ENCODE peak calls at places on chromosomes 12 and 14, in eight cellular contexts. N, H, F, L, Q, M, W and I are unnamed samples.

GRCh38 chr12:90801776-90802175 is 153.2 kb downstream of the CCER1 start:
- DNase-seq in N (no peak), H (no peak), F (no peak), L (no peak), Q (no peak), M (peak), W (no peak), I (no peak)

GRCh38 chr12:89383235-89384049 is 31.1 kb upstream of the DUSP6 start:
- DNase-seq in N (no peak), H (no peak), F (no peak), L (no peak), Q (no peak), M (no peak), W (peak), I (no peak)

GRCh38 chr12:2795291-2796186 is 769 bp downstream of the FKBP4 start:
- DNase-seq in N (peak), H (peak), F (peak), L (peak), Q (peak), M (peak), W (peak), I (peak)

GRCh38 chr12:64400041-64400440 is 4.2 kb upstream of the XPOT start:
- DNase-seq in N (no peak), H (no peak), F (no peak), L (no peak), Q (no peak), M (peak), W (no peak), I (no peak)

GRCh38 chr12:12819752-12820311 is 6.7 kb downstream of the DDX47 start:
- DNase-seq in N (no peak), H (no peak), F (no peak), L (no peak), Q (no peak), M (peak), W (no peak), I (no peak)

GRCh38 chr12:113905829-113906228 is 60.3 kb downstream of the RBM19 start:
- DNase-seq in N (no peak), H (no peak), F (no peak), L (no peak), Q (no peak), M (no peak), W (no peak), I (no peak)

GRCh38 chr14:79420725-79421124 is 790.6 kb downstream of the DIO2 start:
- DNase-seq in N (no peak), H (no peak), F (no peak), L (no peak), Q (no peak), M (no peak), W (no peak), I (no peak)

GRCh38 chr12:62249419-62249818 is 10.8 kb upstream of the USP15 start:
- DNase-seq in N (no peak), H (no peak), F (no peak), L (no peak), Q (no peak), M (no peak), W (no peak), I (no peak)

GRCh38 chr12:93078577-93078976 is 149.5 kb upstream of the EEA1 start:
- DNase-seq in N (no peak), H (no peak), F (no peak), L (no peak), Q (no peak), M (no peak), W (no peak), I (no peak)

GRCh38 chr12:62347922-62348650 is 87.9 kb downstream of the USP15 start:
- DNase-seq in N (no peak), H (no peak), F (no peak), L (no peak), Q (no peak), M (peak), W (no peak), I (no peak)

GRCh38 chr12:14260011-14260993 is 105.2 kb upstream of the ATF7IP start:
- DNase-seq in N (no peak), H (peak), F (no peak), L (no peak), Q (no peak), M (peak), W (peak), I (peak)